ENCODE peak calls at places on chromosomes 16 and 17, in four cellular contexts. One of them, this sample, is unnamed.

GRCh38 chr16:50326835-50327465 is 41.8 kb downstream of the BRD7 start:
- DNase-seq in fibroblast of lung: peak; percentile 31
- DNase-seq in AG04450: no peak
- DNase-seq in thoracic aorta: no peak
- DNase-seq in this sample: no peak

GRCh38 chr16:82043680-82044584 is 8.9 kb downstream of the HSD17B2 start:
- DNase-seq in fibroblast of lung: peak; percentile 62
- DNase-seq in AG04450: peak; percentile 45
- DNase-seq in thoracic aorta: no peak
- DNase-seq in this sample: no peak

GRCh38 chr17:77831497-77832179 is 126.9 kb upstream of the TNRC6C start:
- DNase-seq in fibroblast of lung: peak; percentile 34
- DNase-seq in AG04450: peak; percentile 20
- DNase-seq in thoracic aorta: no peak
- DNase-seq in this sample: no peak

GRCh38 chr17:21345236-21345635 is 30.9 kb upstream of the KCNJ12 start:
- DNase-seq in fibroblast of lung: no peak
- DNase-seq in AG04450: no peak
- DNase-seq in thoracic aorta: no peak
- DNase-seq in this sample: peak; percentile 67

GRCh38 chr16:31351937-31352315 is 3.0 kb upstream of the ITGAX start:
- DNase-seq in fibroblast of lung: no peak
- DNase-seq in AG04450: no peak
- DNase-seq in thoracic aorta: no peak
- DNase-seq in this sample: no peak

GRCh38 chr17:48835971-48836370 is 5.1 kb downstream of the CALCOCO2 start:
- DNase-seq in fibroblast of lung: no peak
- DNase-seq in AG04450: no peak
- DNase-seq in thoracic aorta: no peak
- DNase-seq in this sample: no peak

GRCh38 chr16:10552998-10553491 is 27.4 kb downstream of the EMP2 start:
- DNase-seq in fibroblast of lung: no peak
- DNase-seq in AG04450: no peak
- DNase-seq in thoracic aorta: no peak
- DNase-seq in this sample: no peak

GRCh38 chr16:57601801-57602478 is 26.5 kb upstream of the ADGRG1 start:
- DNase-seq in fibroblast of lung: no peak
- DNase-seq in AG04450: no peak
- DNase-seq in thoracic aorta: no peak
- DNase-seq in this sample: peak; percentile 17

GRCh38 chr17:1996243-1997145 is 28.6 kb downstream of the RTN4RL1 start:
- DNase-seq in fibroblast of lung: no peak
- DNase-seq in AG04450: no peak
- DNase-seq in thoracic aorta: no peak
- DNase-seq in this sample: no peak
- H3K27ac ChIP-seq in fibroblast of lung: no peak overlapping the region
- H3K27ac ChIP-seq in AG04450: no peak overlapping the region
- H3K27ac ChIP-seq in thoracic aorta: no peak overlapping the region
- H3K27ac ChIP-seq in this sample: no peak overlapping the region

GRCh38 chr16:20789130-20789529 is 17.1 kb downstream of the ERI2 start:
- DNase-seq in fibroblast of lung: no peak
- DNase-seq in AG04450: no peak
- DNase-seq in thoracic aorta: no peak
- DNase-seq in this sample: no peak

DNA sequence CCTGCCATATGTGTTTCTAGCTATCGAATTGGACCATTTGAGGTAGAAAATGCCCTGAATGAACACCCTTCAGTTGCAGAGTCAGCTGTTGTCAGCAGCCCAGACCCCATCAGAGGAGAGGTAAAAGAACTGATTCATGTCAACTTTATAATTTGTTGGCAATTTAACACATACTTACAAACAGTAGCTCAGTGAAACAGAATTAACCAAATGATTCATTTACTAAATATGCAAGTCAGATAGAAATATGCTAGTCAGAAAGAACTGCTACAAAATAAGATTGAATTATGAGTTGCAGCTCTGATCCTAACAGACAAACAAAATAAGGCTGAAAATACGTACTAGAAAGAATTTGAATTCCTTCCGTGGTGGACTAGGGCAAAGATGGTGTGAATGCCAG is 14.1 kb downstream of the ERI2 start:
- DNase-seq in fibroblast of lung: no peak
- DNase-seq in AG04450: no peak
- DNase-seq in thoracic aorta: no peak
- DNase-seq in this sample: no peak
- H3K27ac ChIP-seq in fibroblast of lung: no peak overlapping the region
- H3K27ac ChIP-seq in AG04450: no peak overlapping the region
- H3K27ac ChIP-seq in thoracic aorta: no peak overlapping the region
- H3K27ac ChIP-seq in this sample: no peak overlapping the region

GRCh38 chr16:71436473-71436872 is 5.4 kb downstream of the TLE7 start:
- DNase-seq in fibroblast of lung: no peak
- DNase-seq in AG04450: no peak
- DNase-seq in thoracic aorta: no peak
- DNase-seq in this sample: no peak
- H3K27ac ChIP-seq in fibroblast of lung: no peak overlapping the region
- H3K27ac ChIP-seq in AG04450: no peak overlapping the region
- H3K27ac ChIP-seq in thoracic aorta: no peak overlapping the region
- H3K27ac ChIP-seq in this sample: no peak overlapping the region

DNA sequence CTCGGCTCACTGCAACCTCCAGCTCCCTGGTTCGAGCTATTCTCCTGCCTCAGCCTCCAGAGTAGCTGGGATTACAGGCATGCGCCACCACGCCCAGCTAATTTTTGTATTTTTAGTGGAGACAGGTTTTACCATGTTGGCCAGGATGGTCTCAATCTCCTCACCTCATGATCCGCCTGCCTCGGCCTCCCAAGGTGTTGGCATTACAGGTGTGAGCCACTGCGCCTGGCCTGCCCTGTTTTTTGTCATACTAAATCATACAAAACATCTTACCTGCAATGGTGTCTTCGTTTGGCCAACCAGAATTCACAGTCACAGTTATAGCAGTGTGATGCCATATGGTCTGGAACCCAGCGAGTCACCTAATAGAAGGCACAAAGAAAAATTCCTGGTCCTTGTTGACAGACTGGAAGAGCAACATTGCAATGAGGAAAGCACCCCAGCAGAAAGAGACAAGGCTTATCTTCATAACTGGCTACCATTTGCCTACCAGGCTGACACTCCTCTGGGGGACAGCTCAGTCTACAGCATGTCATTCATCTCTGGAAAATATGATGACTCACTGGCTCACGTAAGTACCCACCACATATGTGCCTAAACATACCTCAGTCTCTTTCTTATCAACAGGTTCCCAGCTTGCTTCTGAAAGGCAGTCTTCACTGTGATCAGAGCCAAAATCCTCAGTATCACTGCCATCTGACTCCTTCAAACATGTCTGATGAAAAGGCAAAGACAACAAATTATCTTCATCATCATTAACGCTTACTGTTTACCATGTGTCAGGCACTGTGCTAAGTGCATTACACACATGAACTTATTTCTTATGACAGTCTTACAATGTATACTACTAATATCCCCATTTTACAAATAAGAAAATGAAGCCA is 4.3 kb upstream of the HSF5 start:
- DNase-seq in fibroblast of lung: no peak
- DNase-seq in AG04450: no peak
- DNase-seq in thoracic aorta: no peak
- DNase-seq in this sample: no peak
- H3K27ac ChIP-seq in fibroblast of lung: no peak overlapping the region
- H3K27ac ChIP-seq in AG04450: no peak overlapping the region
- H3K27ac ChIP-seq in thoracic aorta: no peak overlapping the region
- H3K27ac ChIP-seq in this sample: no peak overlapping the region

GRCh38 chr16:2964416-2965223 is 545 bp downstream of the KREMEN2 start:
- DNase-seq in fibroblast of lung: no peak
- DNase-seq in AG04450: no peak
- DNase-seq in thoracic aorta: no peak
- DNase-seq in this sample: no peak
- H3K27ac ChIP-seq in fibroblast of lung: no peak overlapping the region
- H3K27ac ChIP-seq in AG04450: no peak overlapping the region
- H3K27ac ChIP-seq in thoracic aorta: no peak overlapping the region
- H3K27ac ChIP-seq in this sample: no peak overlapping the region

This sample was measured in coronary artery.